ENCODE peak calls at places on chromosome 20, in eight cellular contexts. One of them, this sample, is unnamed.

GRCh38 chr20:44079968-44080560 is 106.9 kb downstream of the JPH2 start:
- DNase-seq in effector CD4-positive, alpha-beta T cell: no peak
- DNase-seq in stomach: no peak
- DNase-seq in endodermal cell: no peak
- DNase-seq in stimulated activated CD8-positive, alpha-beta memory T cell treated with anti-CD3 and anti-CD28 coated beads, Interleukin-4, amount 100 ng/mL, for 1 hour: no peak
- DNase-seq in T-cell: no peak
- DNase-seq in choroid plexus epithelial cell: peak
- DNase-seq in retina: no peak
- DNase-seq in this sample: no peak

GRCh38 chr20:38730989-38731737 is 6.9 kb downstream of the SLC32A1 start:
- DNase-seq in effector CD4-positive, alpha-beta T cell: peak
- DNase-seq in stomach: peak
- DNase-seq in endodermal cell: peak
- DNase-seq in stimulated activated CD8-positive, alpha-beta memory T cell treated with anti-CD3 and anti-CD28 coated beads, Interleukin-4, amount 100 ng/mL, for 1 hour: peak
- DNase-seq in T-cell: peak
- DNase-seq in choroid plexus epithelial cell: peak
- DNase-seq in retina: peak
- DNase-seq in this sample: peak

GRCh38 chr20:61543931-61544745 is 292.1 kb downstream of the CDH4 start:
- DNase-seq in effector CD4-positive, alpha-beta T cell: no peak
- DNase-seq in stomach: no peak
- DNase-seq in endodermal cell: no peak
- DNase-seq in stimulated activated CD8-positive, alpha-beta memory T cell treated with anti-CD3 and anti-CD28 coated beads, Interleukin-4, amount 100 ng/mL, for 1 hour: no peak
- DNase-seq in T-cell: no peak
- DNase-seq in choroid plexus epithelial cell: no peak
- DNase-seq in retina: no peak
- DNase-seq in this sample: no peak

GRCh38 chr20:45892049-45892816 is 1.1 kb downstream of the CTSA start:
- DNase-seq in effector CD4-positive, alpha-beta T cell: no peak
- DNase-seq in stomach: peak
- DNase-seq in endodermal cell: peak
- DNase-seq in stimulated activated CD8-positive, alpha-beta memory T cell treated with anti-CD3 and anti-CD28 coated beads, Interleukin-4, amount 100 ng/mL, for 1 hour: no peak
- DNase-seq in T-cell: no peak
- DNase-seq in choroid plexus epithelial cell: peak
- DNase-seq in retina: no peak
- DNase-seq in this sample: no peak

GRCh38 chr20:38117205-38117604 is 47.9 kb downstream of the TGM2 start:
- DNase-seq in effector CD4-positive, alpha-beta T cell: no peak
- DNase-seq in stomach: no peak
- DNase-seq in endodermal cell: no peak
- DNase-seq in stimulated activated CD8-positive, alpha-beta memory T cell treated with anti-CD3 and anti-CD28 coated beads, Interleukin-4, amount 100 ng/mL, for 1 hour: no peak
- DNase-seq in T-cell: no peak
- DNase-seq in choroid plexus epithelial cell: no peak
- DNase-seq in retina: no peak
- DNase-seq in this sample: no peak

GRCh38 chr20:478949-479429 is 16.7 kb upstream of the TBC1D20 start:
- DNase-seq in effector CD4-positive, alpha-beta T cell: peak
- DNase-seq in stomach: no peak
- DNase-seq in endodermal cell: no peak
- DNase-seq in stimulated activated CD8-positive, alpha-beta memory T cell treated with anti-CD3 and anti-CD28 coated beads, Interleukin-4, amount 100 ng/mL, for 1 hour: no peak
- DNase-seq in T-cell: no peak
- DNase-seq in choroid plexus epithelial cell: peak
- DNase-seq in retina: peak
- DNase-seq in this sample: no peak

GRCh38 chr20:40090236-40090635 is 598.8 kb downstream of the MAFB start:
- DNase-seq in effector CD4-positive, alpha-beta T cell: no peak
- DNase-seq in stomach: no peak
- DNase-seq in endodermal cell: no peak
- DNase-seq in stimulated activated CD8-positive, alpha-beta memory T cell treated with anti-CD3 and anti-CD28 coated beads, Interleukin-4, amount 100 ng/mL, for 1 hour: no peak
- DNase-seq in T-cell: no peak
- DNase-seq in choroid plexus epithelial cell: no peak
- DNase-seq in retina: no peak
- DNase-seq in this sample: no peak

GRCh38 chr20:45309075-45309474 is 976 bp upstream of the MATN4 start:
- DNase-seq in effector CD4-positive, alpha-beta T cell: no peak
- DNase-seq in stomach: no peak
- DNase-seq in endodermal cell: no peak
- DNase-seq in stimulated activated CD8-positive, alpha-beta memory T cell treated with anti-CD3 and anti-CD28 coated beads, Interleukin-4, amount 100 ng/mL, for 1 hour: no peak
- DNase-seq in T-cell: no peak
- DNase-seq in choroid plexus epithelial cell: no peak
- DNase-seq in retina: no peak
- DNase-seq in this sample: no peak

GRCh38 chr20:45450097-45450818 is 19.3 kb upstream of the WFDC2 start:
- DNase-seq in effector CD4-positive, alpha-beta T cell: no peak
- DNase-seq in stomach: no peak
- DNase-seq in endodermal cell: peak
- DNase-seq in stimulated activated CD8-positive, alpha-beta memory T cell treated with anti-CD3 and anti-CD28 coated beads, Interleukin-4, amount 100 ng/mL, for 1 hour: no peak
- DNase-seq in T-cell: no peak
- DNase-seq in choroid plexus epithelial cell: peak
- DNase-seq in retina: no peak
- DNase-seq in this sample: no peak

GRCh38 chr20:21006611-21007010 is 99.5 kb downstream of the LINC00237 start:
- DNase-seq in effector CD4-positive, alpha-beta T cell: no peak
- DNase-seq in stomach: no peak
- DNase-seq in endodermal cell: no peak
- DNase-seq in stimulated activated CD8-positive, alpha-beta memory T cell treated with anti-CD3 and anti-CD28 coated beads, Interleukin-4, amount 100 ng/mL, for 1 hour: no peak
- DNase-seq in T-cell: no peak
- DNase-seq in choroid plexus epithelial cell: no peak
- DNase-seq in retina: no peak
- DNase-seq in this sample: no peak

GRCh38 chr20:2429061-2429460 is 41.5 kb downstream of the SNRPB start:
- DNase-seq in effector CD4-positive, alpha-beta T cell: no peak
- DNase-seq in stomach: no peak
- DNase-seq in endodermal cell: no peak
- DNase-seq in stimulated activated CD8-positive, alpha-beta memory T cell treated with anti-CD3 and anti-CD28 coated beads, Interleukin-4, amount 100 ng/mL, for 1 hour: no peak
- DNase-seq in T-cell: no peak
- DNase-seq in choroid plexus epithelial cell: no peak
- DNase-seq in retina: no peak
- DNase-seq in this sample: no peak

GRCh38 chr20:23244207-23244915 is 106.2 kb upstream of the NXT1 start:
- DNase-seq in effector CD4-positive, alpha-beta T cell: no peak
- DNase-seq in stomach: no peak
- DNase-seq in endodermal cell: no peak
- DNase-seq in stimulated activated CD8-positive, alpha-beta memory T cell treated with anti-CD3 and anti-CD28 coated beads, Interleukin-4, amount 100 ng/mL, for 1 hour: no peak
- DNase-seq in T-cell: no peak
- DNase-seq in choroid plexus epithelial cell: no peak
- DNase-seq in retina: no peak
- DNase-seq in this sample: no peak

GRCh38 chr20:44714701-44715494 is at the start of gene CCN5:
- DNase-seq in effector CD4-positive, alpha-beta T cell: no peak
- DNase-seq in stomach: peak
- DNase-seq in endodermal cell: no peak
- DNase-seq in stimulated activated CD8-positive, alpha-beta memory T cell treated with anti-CD3 and anti-CD28 coated beads, Interleukin-4, amount 100 ng/mL, for 1 hour: no peak
- DNase-seq in T-cell: no peak
- DNase-seq in choroid plexus epithelial cell: peak
- DNase-seq in retina: no peak
- DNase-seq in this sample: no peak

GRCh38 chr20:50745634-50746137 is 14.3 kb downstream of the PARD6B start:
- DNase-seq in effector CD4-positive, alpha-beta T cell: no peak
- DNase-seq in stomach: no peak
- DNase-seq in endodermal cell: peak
- DNase-seq in stimulated activated CD8-positive, alpha-beta memory T cell treated with anti-CD3 and anti-CD28 coated beads, Interleukin-4, amount 100 ng/mL, for 1 hour: no peak
- DNase-seq in T-cell: no peak
- DNase-seq in choroid plexus epithelial cell: no peak
- DNase-seq in retina: no peak
- DNase-seq in this sample: no peak

GRCh38 chr20:32980131-32980941 is 23.9 kb downstream of the SUN5 start:
- DNase-seq in effector CD4-positive, alpha-beta T cell: no peak
- DNase-seq in stomach: no peak
- DNase-seq in endodermal cell: no peak
- DNase-seq in stimulated activated CD8-positive, alpha-beta memory T cell treated with anti-CD3 and anti-CD28 coated beads, Interleukin-4, amount 100 ng/mL, for 1 hour: no peak
- DNase-seq in T-cell: no peak
- DNase-seq in choroid plexus epithelial cell: no peak
- DNase-seq in retina: peak
- DNase-seq in this sample: peak

GRCh38 chr20:38169636-38170035 is 4.6 kb upstream of the TGM2 start:
- DNase-seq in effector CD4-positive, alpha-beta T cell: no peak
- DNase-seq in stomach: no peak
- DNase-seq in endodermal cell: no peak
- DNase-seq in stimulated activated CD8-positive, alpha-beta memory T cell treated with anti-CD3 and anti-CD28 coated beads, Interleukin-4, amount 100 ng/mL, for 1 hour: no peak
- DNase-seq in T-cell: no peak
- DNase-seq in choroid plexus epithelial cell: no peak
- DNase-seq in retina: no peak
- DNase-seq in this sample: no peak

GRCh38 chr20:22385602-22386299 is 198.6 kb downstream of the FOXA2 start:
- DNase-seq in effector CD4-positive, alpha-beta T cell: no peak
- DNase-seq in stomach: peak
- DNase-seq in endodermal cell: no peak
- DNase-seq in stimulated activated CD8-positive, alpha-beta memory T cell treated with anti-CD3 and anti-CD28 coated beads, Interleukin-4, amount 100 ng/mL, for 1 hour: no peak
- DNase-seq in T-cell: no peak
- DNase-seq in choroid plexus epithelial cell: peak
- DNase-seq in retina: peak
- DNase-seq in this sample: no peak

GRCh38 chr20:21125072-21125848 is 622 bp upstream of the KIZ start:
- DNase-seq in effector CD4-positive, alpha-beta T cell: no peak
- DNase-seq in stomach: peak
- DNase-seq in endodermal cell: no peak
- DNase-seq in stimulated activated CD8-positive, alpha-beta memory T cell treated with anti-CD3 and anti-CD28 coated beads, Interleukin-4, amount 100 ng/mL, for 1 hour: no peak
- DNase-seq in T-cell: no peak
- DNase-seq in choroid plexus epithelial cell: peak
- DNase-seq in retina: peak
- DNase-seq in this sample: no peak

GRCh38 chr20:61608275-61609085 is 356.4 kb downstream of the CDH4 start:
- DNase-seq in effector CD4-positive, alpha-beta T cell: no peak
- DNase-seq in stomach: no peak
- DNase-seq in endodermal cell: peak
- DNase-seq in stimulated activated CD8-positive, alpha-beta memory T cell treated with anti-CD3 and anti-CD28 coated beads, Interleukin-4, amount 100 ng/mL, for 1 hour: no peak
- DNase-seq in T-cell: no peak
- DNase-seq in choroid plexus epithelial cell: peak
- DNase-seq in retina: peak
- DNase-seq in this sample: no peak